ENCODE peak calls at places on chromosomes 7 and 10, in seven cellular contexts. Y is HCT116, V is keratinocyte, L is PC-3, S is GM23248, E is K562, A is OCI-LY7. X is an unnamed sample.

GRCh38 chr10:118922226-118922625 is 107.3 kb upstream of the NANOS1 start:
- DNase-seq in Y (no peak), S (no peak), E (no peak), V (no peak), L (peak), A (no peak), X (no peak)

GRCh38 chr10:48194830-48195229 is 79.7 kb downstream of the FRMPD2 start:
- DNase-seq in L (no peak), S (no peak), E (no peak), V (no peak), Y (peak), A (no peak), X (no peak)

GRCh38 chr7:140404565-140405080 is 765 bp downstream of the RAB19 start:
- DNase-seq in A (no peak), Y (no peak), L (peak), S (no peak), E (no peak), V (no peak), X (no peak)

GRCh38 chr10:78862328-78862640 is 206.5 kb upstream of the ZMIZ1 start:
- DNase-seq in Y (no peak), A (no peak), L (peak), E (no peak), S (no peak), V (peak), X (no peak)

GRCh38 chr7:1663857-1664651 is 6.0 kb upstream of the ELFN1 start:
- DNase-seq in Y (no peak), L (no peak), V (no peak), E (no peak), S (no peak), A (no peak), X (no peak)

GRCh38 chr7:139232893-139233292 is 1.9 kb downstream of the UBN2 start:
- DNase-seq in Y (no peak), A (no peak), L (peak), E (no peak), S (peak), V (peak), X (no peak)

GRCh38 chr10:103278862-103279298 is 1.9 kb downstream of the INA start:
- DNase-seq in A (peak), Y (no peak), E (peak), S (peak), L (peak), V (no peak), X (peak)

GRCh38 chr10:132938472-132939329 is 3.7 kb downstream of the CFAP46 start:
- DNase-seq in E (peak), V (no peak), S (peak), A (peak), L (peak), Y (no peak), X (no peak)

GRCh38 chr7:131629203-131629871 is 72.9 kb upstream of the PODXL start:
- DNase-seq in L (peak), Y (no peak), S (peak), A (no peak), E (no peak), V (no peak), X (no peak)

GRCh38 chr10:123995461-123996131 is 97.8 kb downstream of the CHST15 start:
- DNase-seq in Y (peak), E (no peak), L (peak), V (no peak), A (peak), S (peak), X (peak)

GRCh38 chr10:123991622-123992570 is 100.3 kb upstream of the CPXM2 start:
- DNase-seq in Y (no peak), A (no peak), S (peak), L (no peak), V (no peak), E (no peak), X (no peak)

GRCh38 chr10:123995082-123995460 is 98.3 kb downstream of the CHST15 start:
- DNase-seq in S (no peak), A (no peak), Y (peak), V (no peak), E (no peak), L (no peak), X (no peak)

GRCh38 chr10:123994417-123995081 is 98.8 kb downstream of the CHST15 start:
- DNase-seq in S (peak), V (peak), A (peak), E (peak), Y (peak), L (peak), X (peak)

DNA sequence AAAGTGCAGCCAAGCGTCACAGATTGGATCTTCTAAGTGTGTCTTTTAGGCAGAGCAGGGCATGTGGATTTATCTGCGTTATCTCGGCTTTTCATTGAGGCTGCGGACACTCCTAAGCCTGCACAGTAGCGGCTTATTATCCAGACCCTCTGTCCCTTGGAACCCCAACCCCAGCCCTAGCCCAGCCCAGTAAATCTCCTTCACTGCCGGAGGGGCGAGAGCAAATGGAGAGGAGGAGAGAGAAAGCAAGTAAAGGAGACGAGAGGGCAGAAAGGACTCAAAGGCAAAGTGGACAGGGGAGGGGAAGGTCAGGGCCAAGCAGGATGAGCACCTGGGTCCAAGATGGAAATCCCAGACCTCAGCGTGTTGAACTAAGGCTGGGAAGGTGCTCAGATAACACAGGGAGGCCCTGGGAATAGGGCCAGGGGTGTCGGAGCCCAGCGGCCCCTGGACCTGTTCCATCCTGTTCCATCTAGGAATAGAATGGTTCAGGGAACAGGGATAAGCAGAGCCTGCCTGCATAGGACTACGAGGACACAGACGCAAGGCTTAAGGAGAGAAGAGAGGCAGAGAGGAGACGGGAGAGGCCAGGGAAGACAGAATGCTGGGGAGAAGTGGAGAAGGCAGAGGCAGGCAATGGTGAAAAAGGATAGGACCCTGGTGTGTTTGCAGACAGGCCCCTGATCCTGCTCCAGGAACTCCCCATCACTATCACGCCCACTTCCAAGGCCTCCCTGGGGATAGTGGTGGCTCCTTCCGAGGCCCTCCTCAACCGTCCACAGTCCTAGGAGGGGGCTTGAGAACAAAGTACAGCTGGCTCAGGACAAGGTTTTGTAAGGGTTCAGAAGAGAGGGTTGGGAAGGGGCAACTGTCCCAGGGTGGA is 99.6 kb downstream of the CHST15 start:
- DNase-seq in Y (no peak), S (no peak), V (no peak), L (no peak), A (no peak), E (no peak), X (no peak)
- H2AFZ ChIP-seq in Y (no peak), S (peak), V (no peak), L (peak), A (peak), E (no peak), X (no peak)

GRCh38 chr7:27046854-27047549 is 48.8 kb downstream of the HOXA1 start:
- DNase-seq in L (peak), A (no peak), Y (peak), E (no peak), S (peak), V (no peak), X (no peak)
- H2AFZ ChIP-seq in L (peak), A (no peak), Y (peak), E (no peak), S (peak), V (no peak), X (no peak)

GRCh38 chr7:36667007-36667406 is 57.3 kb downstream of the AOAH start:
- DNase-seq in S (peak), Y (no peak), V (no peak), L (no peak), A (no peak), E (no peak), X (no peak)

GRCh38 chr7:36671432-36671829 is 52.9 kb downstream of the AOAH start:
- DNase-seq in L (no peak), A (no peak), V (no peak), E (no peak), S (no peak), Y (no peak), X (no peak)

GRCh38 chr7:36668750-36669149 is 55.5 kb downstream of the AOAH start:
- DNase-seq in A (no peak), E (no peak), V (no peak), Y (no peak), S (no peak), L (no peak), X (no peak)

GRCh38 chr7:36670585-36671431 is 53.5 kb downstream of the AOAH start:
- DNase-seq in Y (peak), A (peak), S (peak), L (peak), V (no peak), E (peak), X (peak)

GRCh38 chr7:36668080-36668479 is 56.2 kb downstream of the AOAH start:
- DNase-seq in L (no peak), Y (no peak), E (no peak), S (peak), V (no peak), A (no peak), X (no peak)
- H2AFZ ChIP-seq in L (no peak), Y (no peak), E (no peak), S (no peak), V (no peak), A (no peak), X (no peak)

GRCh38 chr7:107034553-107034952 is 10.0 kb upstream of the PRKAR2B start:
- DNase-seq in Y (no peak), V (no peak), S (no peak), E (no peak), L (no peak), A (no peak), X (no peak)

GRCh38 chr7:107037866-107038598 is 6.5 kb upstream of the PRKAR2B start:
- DNase-seq in L (no peak), S (no peak), A (no peak), Y (no peak), V (no peak), E (peak), X (no peak)

GRCh38 chr7:107036535-107036934 is 8.0 kb upstream of the PRKAR2B start:
- DNase-seq in S (no peak), E (no peak), L (no peak), A (no peak), Y (no peak), V (no peak), X (no peak)

GRCh38 chr7:107032720-107033438 is 11.6 kb upstream of the PRKAR2B start:
- DNase-seq in V (no peak), Y (no peak), L (no peak), S (no peak), E (no peak), A (no peak), X (no peak)

GRCh38 chr7:107035446-107035845 is 9.1 kb upstream of the PRKAR2B start:
- DNase-seq in Y (no peak), S (peak), L (peak), V (no peak), E (peak), A (no peak), X (no peak)
- H2AFZ ChIP-seq in Y (no peak), S (no peak), L (no peak), V (no peak), E (peak), A (no peak), X (no peak)

GRCh38 chr7:26459794-26460193 is 168.1 kb downstream of the SNX10 start:
- DNase-seq in L (peak), V (no peak), Y (no peak), E (no peak), A (no peak), S (no peak), X (no peak)
- H2AFZ ChIP-seq in L (peak), V (no peak), Y (no peak), E (no peak), A (no peak), S (no peak), X (no peak)

GRCh38 chr10:14742382-14742781 is 32.3 kb downstream of the FAM107B start:
- DNase-seq in L (no peak), A (no peak), E (no peak), V (no peak), S (no peak), Y (no peak), X (no peak)

GRCh38 chr10:14736600-14737081 is 38.1 kb downstream of the FAM107B start:
- DNase-seq in V (no peak), A (peak), E (no peak), S (peak), Y (no peak), L (no peak), X (peak)

GRCh38 chr10:14740684-14741247 is 33.9 kb downstream of the FAM107B start:
- DNase-seq in L (no peak), A (peak), E (no peak), Y (no peak), S (no peak), V (no peak), X (peak)

GRCh38 chr10:14736043-14736442 is 38.7 kb downstream of the FAM107B start:
- DNase-seq in V (no peak), Y (no peak), A (peak), E (no peak), L (no peak), S (no peak), X (peak)

GRCh38 chr10:14738011-14738510 is 36.6 kb downstream of the FAM107B start:
- DNase-seq in S (no peak), E (no peak), L (no peak), V (no peak), A (no peak), Y (no peak), X (no peak)
- H2AFZ ChIP-seq in S (no peak), E (no peak), L (no peak), V (no peak), A (no peak), Y (no peak), X (no peak)